ENCODE peak calls at places on chromosomes 5 and 9, in five cellular contexts. A is DND-41, D is pancreas, W is SJSA1, Z is ovary. O is an unnamed sample.

GRCh38 chr9:93278164-93278563 is 94.2 kb downstream of the WNK2 start:
- DNase-seq in D (no peak), W (no peak), A (no peak), Z (no peak), O (no peak)

GRCh38 chr5:34008721-34009120 is 871 bp upstream of the AMACR start:
- DNase-seq in A (no peak), D (no peak), Z (no peak), W (no peak), O (no peak)

GRCh38 chr5:2032432-2032831 is 149.7 kb upstream of the IRX4 start:
- DNase-seq in Z (no peak), D (no peak), W (no peak), A (no peak), O (no peak)

GRCh38 chr5:133921069-133921468 is 47.4 kb downstream of the C5orf15 start:
- DNase-seq in D (no peak), W (no peak), A (no peak), Z (no peak), O (no peak)

GRCh38 chr9:88587885-88588628 is 53.1 kb downstream of the NXNL2 start:
- DNase-seq in D (no peak), W (no peak), A (no peak), Z (no peak), O (no peak)

GRCh38 chr5:149434162-149435014 is 55.3 kb upstream of the IL17B start:
- DNase-seq in D (no peak), W (peak; percentile 86), Z (peak; percentile 60), A (peak; percentile 63), O (peak; percentile 49)

GRCh38 chr5:157626831-157627230 is 25.4 kb downstream of the SOX30 start:
- DNase-seq in D (no peak), Z (no peak), W (no peak), A (no peak), O (no peak)

GRCh38 chr5:39080168-39080567 is 6.0 kb upstream of the RICTOR start:
- DNase-seq in A (no peak), D (no peak), W (no peak), Z (no peak), O (no peak)

GRCh38 chr5:108266235-108266634 is 115.7 kb downstream of the FBXL17 start:
- DNase-seq in Z (no peak), D (no peak), A (no peak), W (no peak), O (no peak)

GRCh38 chr5:180286-180918 is 10.9 kb upstream of the LRRC14B start:
- DNase-seq in W (no peak), Z (no peak), D (no peak), A (no peak), O (no peak)

GRCh38 chr9:97788763-97789663 is 64.0 kb upstream of the FOXE1 start:
- DNase-seq in D (no peak), Z (no peak), A (no peak), W (no peak), O (peak; percentile 34)

GRCh38 chr5:1324301-1324700 is 20.6 kb downstream of the CLPTM1L start:
- DNase-seq in W (no peak), A (no peak), D (no peak), Z (peak; percentile 7), O (no peak)

GRCh38 chr9:112971415-112971814 is 40.6 kb downstream of the ZNF883 start:
- DNase-seq in A (peak; percentile 29), W (no peak), D (no peak), Z (no peak), O (peak; percentile 8)

GRCh38 chr5:98816574-98817222 is 43.2 kb downstream of the RGMB start:
- DNase-seq in W (no peak), Z (no peak), D (peak; percentile 81), A (no peak), O (no peak)

GRCh38 chr5:20476016-20476415 is 488.0 kb upstream of the CDH18 start:
- DNase-seq in D (no peak), Z (no peak), A (no peak), W (no peak), O (no peak)

GRCh38 chr5:135216072-135216812 is 182.2 kb upstream of the PITX1 start:
- DNase-seq in W (peak; percentile 32), Z (no peak), D (no peak), A (no peak), O (no peak)

GRCh38 chr5:175686826-175687225 is 29.0 kb downstream of the HRH2 start:
- DNase-seq in D (no peak), W (no peak), A (no peak), Z (no peak), O (no peak)

GRCh38 chr9:9341203-9341602 is 1271.6 kb downstream of the PTPRD start:
- DNase-seq in A (no peak), W (no peak), Z (no peak), D (no peak), O (no peak)

GRCh38 chr9:123562844-123563346 is 206.9 kb downstream of the CRB2 start:
- DNase-seq in W (no peak), Z (no peak), D (no peak), A (no peak), O (peak; percentile 73)

GRCh38 chr5:110086658-110087388 is 397.1 kb downstream of the MAN2A1 start:
- DNase-seq in W (no peak), D (no peak), Z (no peak), A (peak; percentile 36), O (peak; percentile 35)
- H3K4me3 ChIP-seq in W (no peak overlapping the region), D (no peak overlapping the region), Z (no peak overlapping the region), A (no peak overlapping the region), O (no peak overlapping the region)

GRCh38 chr9:137348781-137349470 is 46.9 kb upstream of the NRARP start:
- DNase-seq in A (no peak), D (no peak), W (no peak), Z (no peak), O (no peak)

GRCh38 chr9:137351781-137352501 is 49.9 kb upstream of the NRARP start:
- DNase-seq in A (no peak), W (no peak), D (no peak), Z (no peak), O (no peak)

GRCh38 chr9:137352511-137353222 is 50.6 kb upstream of the NRARP start:
- DNase-seq in A (no peak), Z (no peak), D (no peak), W (no peak), O (no peak)

GRCh38 chr9:137349471-137350033 is 47.5 kb upstream of the NRARP start:
- DNase-seq in D (no peak), A (no peak), Z (no peak), W (no peak), O (no peak)

GRCh38 chr9:137350696-137351584 is 48.9 kb upstream of the NRARP start:
- DNase-seq in A (no peak), W (no peak), D (no peak), Z (no peak), O (no peak)
- H3K9me3 ChIP-seq in A (peaks cover 16% of the 10 kb centered on the region), W (peaks cover 15% of the 10 kb centered on the region), D (no peaks in the 10 kb centered on the region), Z (no peaks in the 10 kb centered on the region), O (peaks cover 5% of the 10 kb centered on the region)

DNA sequence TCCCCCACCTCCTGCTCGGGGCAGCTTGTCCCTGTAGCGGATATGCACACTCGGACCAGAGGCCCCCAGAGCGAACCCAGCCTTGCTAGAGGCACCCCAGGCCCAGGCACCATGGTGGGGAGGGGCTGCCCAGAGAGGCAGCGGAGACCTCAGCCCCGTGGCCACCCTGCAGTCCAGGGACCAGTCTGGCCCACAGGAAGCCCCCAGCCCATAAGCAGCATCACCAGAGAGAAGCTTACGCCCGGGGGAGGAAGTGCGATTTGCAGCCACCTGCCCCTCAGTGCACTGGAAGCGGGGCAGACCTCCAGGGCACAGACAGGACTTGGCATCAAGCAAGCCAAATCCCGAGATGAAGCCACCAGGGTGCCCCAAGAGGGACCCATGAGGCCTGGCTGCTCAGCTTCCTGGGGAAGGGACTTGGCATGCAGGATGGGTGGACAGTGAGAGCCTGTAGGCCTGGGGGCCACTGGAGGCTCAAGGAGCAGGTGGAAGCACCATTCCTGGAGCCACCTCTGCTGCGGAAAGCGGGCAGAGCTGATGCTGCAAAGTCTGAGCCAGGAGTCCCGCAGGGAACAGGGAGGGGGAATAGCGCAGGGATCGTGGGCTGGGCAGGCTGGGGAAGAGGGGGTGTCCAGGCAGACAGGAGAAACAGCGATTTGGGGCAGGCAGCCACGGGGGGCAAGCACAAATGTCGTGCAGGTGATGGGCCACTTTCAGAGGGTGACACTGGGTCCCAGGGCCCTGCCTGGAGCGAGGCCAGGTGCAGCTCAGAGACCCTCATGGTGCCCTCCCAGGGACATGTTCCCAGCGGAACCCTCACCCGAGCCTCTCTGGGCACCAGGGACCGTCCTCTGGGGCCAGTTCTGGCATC is 3.4 kb downstream of the LRRC26 start:
- DNase-seq in D (no peak), A (no peak), W (no peak), Z (no peak), O (no peak)
- H3K27me3 ChIP-seq in D (peaks cover 4% of the 10 kb centered on the region), A (peaks cover 28% of the 10 kb centered on the region), W (peaks cover 93% of the 10 kb centered on the region), Z (peaks cover 28% of the 10 kb centered on the region), O (peaks cover 49% of the 10 kb centered on the region)

GRCh38 chr5:9466677-9467076 is 79.2 kb downstream of the SEMA5A start:
- DNase-seq in W (no peak), A (no peak), D (no peak), Z (no peak), O (no peak)
- H3K4me3 ChIP-seq in W (no peak overlapping the region), A (no peak overlapping the region), D (no peak overlapping the region), Z (no peak overlapping the region), O (no peak overlapping the region)

GRCh38 chr9:72909428-72909827 is 43.4 kb downstream of the ALDH1A1 start:
- DNase-seq in W (no peak), A (no peak), Z (no peak), D (no peak), O (no peak)
- H3K9me3 ChIP-seq in W (no peaks in the 10 kb centered on the region), A (no peaks in the 10 kb centered on the region), Z (no peaks in the 10 kb centered on the region), D (no peaks in the 10 kb centered on the region), O (no peaks in the 10 kb centered on the region)

GRCh38 chr5:3522491-3522890 is 73.1 kb upstream of the IRX1 start:
- DNase-seq in Z (no peak), D (no peak), A (no peak), W (no peak), O (no peak)

GRCh38 chr5:3512291-3512690 is 83.3 kb upstream of the IRX1 start:
- DNase-seq in Z (no peak), D (no peak), W (no peak), A (no peak), O (no peak)

GRCh38 chr5:3518057-3518456 is 77.6 kb upstream of the IRX1 start:
- DNase-seq in W (no peak), Z (no peak), A (no peak), D (no peak), O (no peak)

GRCh38 chr5:3518576-3518975 is 77.1 kb upstream of the IRX1 start:
- DNase-seq in Z (no peak), D (no peak), A (no peak), W (no peak), O (no peak)

DNA sequence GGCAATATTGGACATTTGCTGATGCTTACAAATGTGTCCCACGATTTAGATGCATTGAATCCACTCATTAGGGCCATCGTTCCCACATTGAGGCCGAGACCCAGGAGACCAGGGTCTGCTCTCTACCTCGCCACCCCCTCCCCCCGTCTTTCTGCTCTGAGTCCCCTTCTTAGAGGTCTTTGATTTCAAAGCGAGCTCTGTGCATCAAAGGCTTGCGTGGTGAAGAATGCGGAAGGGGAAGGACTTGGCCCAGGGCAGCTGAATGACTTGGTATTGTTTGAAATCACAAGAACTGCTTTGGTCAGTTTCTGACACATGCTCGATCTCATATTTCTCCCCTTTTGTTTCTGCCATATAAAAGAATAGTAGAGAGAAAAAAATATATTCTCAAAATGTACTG is 78.3 kb upstream of the IRX1 start:
- DNase-seq in Z (no peak), D (no peak), A (no peak), W (no peak), O (no peak)
- H3K27me3 ChIP-seq in Z (no peaks in the 10 kb centered on the region), D (no peaks in the 10 kb centered on the region), A (no peaks in the 10 kb centered on the region), W (no peaks in the 10 kb centered on the region), O (no peaks in the 10 kb centered on the region)

O was measured in MG63.